ENCODE peak calls at places on chromosome 2, in four cellular contexts. One of them, this sample, is unnamed.

GRCh38 chr2:71506754-71507153 is 53.4 kb downstream of the DYSF start:
- DNase-seq in K562: no peak
- DNase-seq in HepG2: no peak
- DNase-seq in GM12878: no peak
- DNase-seq in this sample: no peak

GRCh38 chr2:118292991-118293390 is 204.7 kb downstream of the INSIG2 start:
- DNase-seq in K562: no peak
- DNase-seq in HepG2: no peak
- DNase-seq in GM12878: no peak
- DNase-seq in this sample: no peak

GRCh38 chr2:171855401-171855800 is 38.6 kb downstream of the SLC25A12 start:
- DNase-seq in K562: no peak
- DNase-seq in HepG2: no peak
- DNase-seq in GM12878: no peak
- DNase-seq in this sample: no peak

GRCh38 chr2:193556766-193557470 is 1362.2 kb upstream of the TMEFF2 start:
- DNase-seq in K562: no peak
- DNase-seq in HepG2: no peak
- DNase-seq in GM12878: no peak
- DNase-seq in this sample: no peak

GRCh38 chr2:221975151-221975550 is 323.6 kb downstream of the PAX3 start:
- DNase-seq in K562: no peak
- DNase-seq in HepG2: no peak
- DNase-seq in GM12878: no peak
- DNase-seq in this sample: no peak

GRCh38 chr2:129705105-129705504 is 274.4 kb upstream of the RAB6C start:
- DNase-seq in K562: no peak
- DNase-seq in HepG2: no peak
- DNase-seq in GM12878: no peak
- DNase-seq in this sample: no peak

GRCh38 chr2:154974041-154974440 is 275.5 kb downstream of the KCNJ3 start:
- DNase-seq in K562: no peak
- DNase-seq in HepG2: no peak
- DNase-seq in GM12878: no peak
- DNase-seq in this sample: no peak

GRCh38 chr2:159138642-159139182 is 147.8 kb downstream of the WDSUB1 start:
- DNase-seq in K562: no peak
- DNase-seq in HepG2: no peak
- DNase-seq in GM12878: no peak
- DNase-seq in this sample: no peak

GRCh38 chr2:108323619-108324018 is 34.9 kb downstream of the SULT1C2 start:
- DNase-seq in K562: no peak
- DNase-seq in HepG2: no peak
- DNase-seq in GM12878: no peak
- DNase-seq in this sample: no peak

GRCh38 chr2:106961328-106961727 is 75.4 kb upstream of the ST6GAL2 start:
- DNase-seq in K562: no peak
- DNase-seq in HepG2: no peak
- DNase-seq in GM12878: no peak
- DNase-seq in this sample: no peak

GRCh38 chr2:17271401-17271800 is 246.8 kb downstream of the RAD51AP2 start:
- DNase-seq in K562: no peak
- DNase-seq in HepG2: no peak
- DNase-seq in GM12878: no peak
- DNase-seq in this sample: no peak

GRCh38 chr2:198763793-198764192 is 693.9 kb downstream of the SATB2 start:
- DNase-seq in K562: no peak
- DNase-seq in HepG2: no peak
- DNase-seq in GM12878: no peak
- DNase-seq in this sample: no peak

GRCh38 chr2:159904565-159905281 is 106.7 kb upstream of the CD302 start:
- DNase-seq in K562: peak; percentile 80
- DNase-seq in HepG2: no peak
- DNase-seq in GM12878: no peak
- DNase-seq in this sample: peak; percentile 36

GRCh38 chr2:86298411-86299390 is 38.7 kb downstream of the REEP1 start:
- DNase-seq in K562: no peak
- DNase-seq in HepG2: peak; percentile 38
- DNase-seq in GM12878: no peak
- DNase-seq in this sample: peak; percentile 44

GRCh38 chr2:233023007-233023760 is 9.3 kb upstream of the NEU2 start:
- DNase-seq in K562: no peak
- DNase-seq in HepG2: no peak
- DNase-seq in GM12878: no peak
- DNase-seq in this sample: no peak

GRCh38 chr2:110115291-110116032 is at the start of gene MALL:
- DNase-seq in K562: no peak
- DNase-seq in HepG2: no peak
- DNase-seq in GM12878: no peak
- DNase-seq in this sample: peak; percentile 82

GRCh38 chr2:10847008-10847407 is 34.4 kb upstream of the PDIA6 start:
- DNase-seq in K562: no peak
- DNase-seq in HepG2: no peak
- DNase-seq in GM12878: no peak
- DNase-seq in this sample: no peak

GRCh38 chr2:159399716-159400525 is 113.4 kb upstream of the WDSUB1 start:
- DNase-seq in K562: no peak
- DNase-seq in HepG2: no peak
- DNase-seq in GM12878: no peak
- DNase-seq in this sample: peak; percentile 11

GRCh38 chr2:199273043-199273647 is 184.6 kb downstream of the SATB2 start:
- DNase-seq in K562: no peak
- DNase-seq in HepG2: no peak
- DNase-seq in GM12878: no peak
- DNase-seq in this sample: no peak

GRCh38 chr2:173574713-173575112 is 220.0 kb downstream of the CDCA7 start:
- DNase-seq in K562: no peak
- DNase-seq in HepG2: no peak
- DNase-seq in GM12878: no peak
- DNase-seq in this sample: no peak

GRCh38 chr2:229150317-229150716 is 120.8 kb downstream of the PID1 start:
- DNase-seq in K562: no peak
- DNase-seq in HepG2: no peak
- DNase-seq in GM12878: no peak
- DNase-seq in this sample: no peak

GRCh38 chr2:233088598-233089345 is 28.6 kb downstream of the INPP5D start:
- DNase-seq in K562: no peak
- DNase-seq in HepG2: no peak
- DNase-seq in GM12878: no peak
- DNase-seq in this sample: no peak

GRCh38 chr2:169172076-169172735 is 102.8 kb downstream of the DHRS9 start:
- DNase-seq in K562: no peak
- DNase-seq in HepG2: no peak
- DNase-seq in GM12878: no peak
- DNase-seq in this sample: no peak

GRCh38 chr2:1976725-1977416 is 232.6 kb upstream of the PXDN start:
- DNase-seq in K562: no peak
- DNase-seq in HepG2: no peak
- DNase-seq in GM12878: no peak
- DNase-seq in this sample: no peak

GRCh38 chr2:43165378-43166025 is 60.9 kb downstream of the ZFP36L2 start:
- DNase-seq in K562: no peak
- DNase-seq in HepG2: peak; percentile 47
- DNase-seq in GM12878: no peak
- DNase-seq in this sample: no peak

GRCh38 chr2:219446101-219446504 is 11.5 kb downstream of the SPEG start:
- DNase-seq in K562: no peak
- DNase-seq in HepG2: no peak
- DNase-seq in GM12878: no peak
- DNase-seq in this sample: peak; percentile 46

GRCh38 chr2:213229814-213230213 is 54.5 kb upstream of the SPAG16 start:
- DNase-seq in K562: no peak
- DNase-seq in HepG2: peak; percentile 42
- DNase-seq in GM12878: no peak
- DNase-seq in this sample: peak; percentile 11

GRCh38 chr2:136131961-136132839 is 14.3 kb upstream of the CXCR4 start:
- DNase-seq in K562: no peak
- DNase-seq in HepG2: no peak
- DNase-seq in GM12878: peak; percentile 97
- DNase-seq in this sample: no peak

GRCh38 chr2:33763671-33764310 is 164.7 kb upstream of the FAM98A start:
- DNase-seq in K562: no peak
- DNase-seq in HepG2: no peak
- DNase-seq in GM12878: no peak
- DNase-seq in this sample: no peak

GRCh38 chr2:197929008-197929885 is 124.9 kb downstream of the PLCL1 start:
- DNase-seq in K562: peak; percentile 78
- DNase-seq in HepG2: no peak
- DNase-seq in GM12878: no peak
- DNase-seq in this sample: no peak

GRCh38 chr2:98188351-98189046 is 101.5 kb downstream of the VWA3B start:
- DNase-seq in K562: no peak
- DNase-seq in HepG2: peak; percentile 13
- DNase-seq in GM12878: no peak
- DNase-seq in this sample: no peak

GRCh38 chr2:174718591-174718990 is 45.7 kb downstream of the CHRNA1 start:
- DNase-seq in K562: no peak
- DNase-seq in HepG2: no peak
- DNase-seq in GM12878: no peak
- DNase-seq in this sample: no peak

GRCh38 chr2:174716785-174717184 is 47.5 kb downstream of the CHRNA1 start:
- DNase-seq in K562: no peak
- DNase-seq in HepG2: no peak
- DNase-seq in GM12878: no peak
- DNase-seq in this sample: no peak

GRCh38 chr2:174717916-174718315 is 46.4 kb downstream of the CHRNA1 start:
- DNase-seq in K562: no peak
- DNase-seq in HepG2: no peak
- DNase-seq in GM12878: no peak
- DNase-seq in this sample: no peak

GRCh38 chr2:174719016-174719415 is 45.3 kb downstream of the CHRNA1 start:
- DNase-seq in K562: no peak
- DNase-seq in HepG2: no peak
- DNase-seq in GM12878: no peak
- DNase-seq in this sample: no peak

DNA sequence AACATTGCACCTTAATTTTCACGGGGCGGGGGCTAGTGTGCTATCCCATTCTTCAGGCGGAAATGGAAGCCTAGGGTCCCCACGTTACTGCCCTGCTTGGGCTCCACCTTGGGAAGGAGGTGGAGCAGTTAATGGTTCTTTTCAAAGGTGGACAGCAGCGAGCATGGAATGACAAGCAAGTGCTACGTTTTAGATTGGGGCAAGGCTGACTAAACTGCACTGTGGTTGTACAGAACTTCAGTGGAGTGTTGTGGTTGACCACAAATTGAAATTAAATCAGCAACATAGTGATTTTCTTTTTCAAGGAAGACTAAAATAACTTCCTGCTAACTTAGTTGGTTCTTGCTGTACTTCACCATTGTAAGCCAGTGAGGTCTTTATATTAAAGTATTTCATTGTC is 47.0 kb downstream of the CHRNA1 start:
- DNase-seq in K562: no peak
- DNase-seq in HepG2: no peak
- DNase-seq in GM12878: no peak
- DNase-seq in this sample: no peak
- H3K4me2 ChIP-seq in K562: no peak overlapping the region
- H3K4me2 ChIP-seq in HepG2: no peak overlapping the region
- H3K4me2 ChIP-seq in GM12878: no peak overlapping the region
- H3K4me2 ChIP-seq in this sample: no peak overlapping the region

GRCh38 chr2:239789711-239790110 is 235.4 kb downstream of the NDUFA10 start:
- DNase-seq in K562: no peak
- DNase-seq in HepG2: no peak
- DNase-seq in GM12878: no peak
- DNase-seq in this sample: no peak

GRCh38 chr2:239792649-239793010 is 232.5 kb downstream of the NDUFA10 start:
- DNase-seq in K562: no peak
- DNase-seq in HepG2: no peak
- DNase-seq in GM12878: no peak
- DNase-seq in this sample: no peak

GRCh38 chr2:239791727-239792648 is 233.2 kb downstream of the NDUFA10 start:
- DNase-seq in K562: no peak
- DNase-seq in HepG2: no peak
- DNase-seq in GM12878: no peak
- DNase-seq in this sample: no peak

GRCh38 chr2:239790721-239791120 is 234.4 kb downstream of the NDUFA10 start:
- DNase-seq in K562: no peak
- DNase-seq in HepG2: no peak
- DNase-seq in GM12878: no peak
- DNase-seq in this sample: no peak

GRCh38 chr2:239790313-239790712 is 234.8 kb downstream of the NDUFA10 start:
- DNase-seq in K562: no peak
- DNase-seq in HepG2: no peak
- DNase-seq in GM12878: no peak
- DNase-seq in this sample: no peak
- TF ChIP-seq SMC3 in K562: no peak
- TF ChIP-seq SMC3 in HepG2: no peak
- TF ChIP-seq SMC3 in GM12878: no peak
- TF ChIP-seq SMC3 in this sample: no peak

GRCh38 chr2:217792611-217793527 is 209.9 kb downstream of the TNS1 start:
- DNase-seq in K562: no peak
- DNase-seq in HepG2: peak; percentile 64
- DNase-seq in GM12878: no peak
- DNase-seq in this sample: no peak
- TF ChIP-seq MYC in K562: no peak
- TF ChIP-seq MYC in HepG2: peak; percentile 34
- TF ChIP-seq MYC in GM12878: no peak
- TF ChIP-seq MYC in this sample: no peak

GRCh38 chr2:162072976-162073775 is 839 bp downstream of the DPP4 start:
- DNase-seq in K562: no peak
- DNase-seq in HepG2: no peak
- DNase-seq in GM12878: no peak
- DNase-seq in this sample: no peak

GRCh38 chr2:162074579-162074922 is 536 bp upstream of the DPP4 start:
- DNase-seq in K562: no peak
- DNase-seq in HepG2: no peak
- DNase-seq in GM12878: no peak
- DNase-seq in this sample: no peak

GRCh38 chr2:162073776-162074578 is at the start of gene DPP4:
- DNase-seq in K562: no peak
- DNase-seq in HepG2: peak; percentile 65
- DNase-seq in GM12878: no peak
- DNase-seq in this sample: peak; percentile 32

GRCh38 chr2:162075689-162076132 is 1.7 kb upstream of the DPP4 start:
- DNase-seq in K562: no peak
- DNase-seq in HepG2: no peak
- DNase-seq in GM12878: no peak
- DNase-seq in this sample: no peak

GRCh38 chr2:162074937-162075688 is 1.1 kb upstream of the DPP4 start:
- DNase-seq in K562: no peak
- DNase-seq in HepG2: peak; percentile 53
- DNase-seq in GM12878: no peak
- DNase-seq in this sample: no peak
- H3K4me2 ChIP-seq in K562: no peak overlapping the region
- H3K4me2 ChIP-seq in HepG2: peak overlapping the region; percentile 99
- H3K4me2 ChIP-seq in GM12878: no peak overlapping the region
- H3K4me2 ChIP-seq in this sample: no peak overlapping the region

GRCh38 chr2:203492965-203493364 is 42.1 kb downstream of the RAPH1 start:
- DNase-seq in K562: no peak
- DNase-seq in HepG2: no peak
- DNase-seq in GM12878: no peak
- DNase-seq in this sample: no peak
- TF ChIP-seq SMC3 in K562: no peak
- TF ChIP-seq SMC3 in HepG2: no peak
- TF ChIP-seq SMC3 in GM12878: no peak
- TF ChIP-seq SMC3 in this sample: no peak

This sample was measured in A549.